ENCODE peak calls at places on chromosomes 12 and 14, in nine cellular contexts. One of them, this sample, is unnamed.
A peak's percentile ranks its signal among the peaks of the same experiment; 100 is the strongest.

GRCh38 chr14:24115451-24116110 is 832 bp upstream of the NRL start:
- DNase-seq in PC-3: no peak
- DNase-seq in HS-5: no peak
- DNase-seq in SW480: no peak
- DNase-seq in A172: no peak
- DNase-seq in colonic mucosa: no peak
- DNase-seq in fibroblast of mammary gland: no peak
- DNase-seq in stimulated activated CD4-positive, alpha-beta T cell treated with anti-CD3 and anti-CD28 coated beads, Interleukin-1b, Interleukin-23, amount 100 ng/mL, for 1 hour: no peak
- DNase-seq in activated naive CD8-positive, alpha-beta T cell treated with anti-CD3 and anti-CD28 coated beads, Interleukin-2, amount 50 U/mL, for 16 hours: no peak
- DNase-seq in this sample: no peak

GRCh38 chr12:24605916-24606315 is 343.0 kb downstream of the BCAT1 start:
- DNase-seq in PC-3: no peak
- DNase-seq in HS-5: no peak
- DNase-seq in SW480: no peak
- DNase-seq in A172: no peak
- DNase-seq in colonic mucosa: no peak
- DNase-seq in fibroblast of mammary gland: no peak
- DNase-seq in stimulated activated CD4-positive, alpha-beta T cell treated with anti-CD3 and anti-CD28 coated beads, Interleukin-1b, Interleukin-23, amount 100 ng/mL, for 1 hour: no peak
- DNase-seq in activated naive CD8-positive, alpha-beta T cell treated with anti-CD3 and anti-CD28 coated beads, Interleukin-2, amount 50 U/mL, for 16 hours: no peak
- DNase-seq in this sample: no peak

GRCh38 chr12:106258935-106259334 is 11.1 kb upstream of the CKAP4 start:
- DNase-seq in PC-3: no peak
- DNase-seq in HS-5: no peak
- DNase-seq in SW480: no peak
- DNase-seq in A172: no peak
- DNase-seq in colonic mucosa: no peak
- DNase-seq in fibroblast of mammary gland: no peak
- DNase-seq in stimulated activated CD4-positive, alpha-beta T cell treated with anti-CD3 and anti-CD28 coated beads, Interleukin-1b, Interleukin-23, amount 100 ng/mL, for 1 hour: no peak
- DNase-seq in activated naive CD8-positive, alpha-beta T cell treated with anti-CD3 and anti-CD28 coated beads, Interleukin-2, amount 50 U/mL, for 16 hours: no peak
- DNase-seq in this sample: no peak

GRCh38 chr14:99023371-99023770 is 248.6 kb downstream of the BCL11B start:
- DNase-seq in PC-3: no peak
- DNase-seq in HS-5: no peak
- DNase-seq in SW480: no peak
- DNase-seq in A172: no peak
- DNase-seq in colonic mucosa: no peak
- DNase-seq in fibroblast of mammary gland: no peak
- DNase-seq in stimulated activated CD4-positive, alpha-beta T cell treated with anti-CD3 and anti-CD28 coated beads, Interleukin-1b, Interleukin-23, amount 100 ng/mL, for 1 hour: no peak
- DNase-seq in activated naive CD8-positive, alpha-beta T cell treated with anti-CD3 and anti-CD28 coated beads, Interleukin-2, amount 50 U/mL, for 16 hours: no peak
- DNase-seq in this sample: no peak

GRCh38 chr14:104422301-104423223 is 157.0 kb upstream of the C14orf180 start:
- DNase-seq in PC-3: no peak
- DNase-seq in HS-5: no peak
- DNase-seq in SW480: no peak
- DNase-seq in A172: no peak
- DNase-seq in colonic mucosa: no peak
- DNase-seq in fibroblast of mammary gland: no peak
- DNase-seq in stimulated activated CD4-positive, alpha-beta T cell treated with anti-CD3 and anti-CD28 coated beads, Interleukin-1b, Interleukin-23, amount 100 ng/mL, for 1 hour: no peak
- DNase-seq in activated naive CD8-positive, alpha-beta T cell treated with anti-CD3 and anti-CD28 coated beads, Interleukin-2, amount 50 U/mL, for 16 hours: no peak
- DNase-seq in this sample: no peak

GRCh38 chr14:22540811-22541360 is 48.1 kb downstream of the DAD1 start:
- DNase-seq in PC-3: no peak
- DNase-seq in HS-5: no peak
- DNase-seq in SW480: no peak
- DNase-seq in A172: no peak
- DNase-seq in colonic mucosa: no peak
- DNase-seq in fibroblast of mammary gland: no peak
- DNase-seq in stimulated activated CD4-positive, alpha-beta T cell treated with anti-CD3 and anti-CD28 coated beads, Interleukin-1b, Interleukin-23, amount 100 ng/mL, for 1 hour: no peak
- DNase-seq in activated naive CD8-positive, alpha-beta T cell treated with anti-CD3 and anti-CD28 coated beads, Interleukin-2, amount 50 U/mL, for 16 hours: no peak
- DNase-seq in this sample: no peak

GRCh38 chr12:66708704-66709443 is 30.0 kb upstream of the GRIP1 start:
- DNase-seq in PC-3: peak; percentile 72
- DNase-seq in HS-5: no peak
- DNase-seq in SW480: no peak
- DNase-seq in A172: no peak
- DNase-seq in colonic mucosa: no peak
- DNase-seq in fibroblast of mammary gland: peak; percentile 8
- DNase-seq in stimulated activated CD4-positive, alpha-beta T cell treated with anti-CD3 and anti-CD28 coated beads, Interleukin-1b, Interleukin-23, amount 100 ng/mL, for 1 hour: no peak
- DNase-seq in activated naive CD8-positive, alpha-beta T cell treated with anti-CD3 and anti-CD28 coated beads, Interleukin-2, amount 50 U/mL, for 16 hours: no peak
- DNase-seq in this sample: no peak

GRCh38 chr14:54762296-54762695 is 140.3 kb downstream of the GCH1 start:
- DNase-seq in PC-3: no peak
- DNase-seq in HS-5: no peak
- DNase-seq in SW480: no peak
- DNase-seq in A172: peak; percentile 4
- DNase-seq in colonic mucosa: no peak
- DNase-seq in fibroblast of mammary gland: peak; percentile 50
- DNase-seq in stimulated activated CD4-positive, alpha-beta T cell treated with anti-CD3 and anti-CD28 coated beads, Interleukin-1b, Interleukin-23, amount 100 ng/mL, for 1 hour: no peak
- DNase-seq in activated naive CD8-positive, alpha-beta T cell treated with anti-CD3 and anti-CD28 coated beads, Interleukin-2, amount 50 U/mL, for 16 hours: no peak
- DNase-seq in this sample: no peak

GRCh38 chr12:108367436-108367835 is 28.3 kb upstream of the CMKLR1 start:
- DNase-seq in PC-3: no peak
- DNase-seq in HS-5: no peak
- DNase-seq in SW480: no peak
- DNase-seq in A172: no peak
- DNase-seq in colonic mucosa: no peak
- DNase-seq in fibroblast of mammary gland: peak; percentile 73
- DNase-seq in stimulated activated CD4-positive, alpha-beta T cell treated with anti-CD3 and anti-CD28 coated beads, Interleukin-1b, Interleukin-23, amount 100 ng/mL, for 1 hour: no peak
- DNase-seq in activated naive CD8-positive, alpha-beta T cell treated with anti-CD3 and anti-CD28 coated beads, Interleukin-2, amount 50 U/mL, for 16 hours: no peak
- DNase-seq in this sample: no peak

GRCh38 chr12:48419409-48419935 is 52.9 kb upstream of the ANP32D start:
- DNase-seq in PC-3: no peak
- DNase-seq in HS-5: no peak
- DNase-seq in SW480: no peak
- DNase-seq in A172: no peak
- DNase-seq in colonic mucosa: no peak
- DNase-seq in fibroblast of mammary gland: no peak
- DNase-seq in stimulated activated CD4-positive, alpha-beta T cell treated with anti-CD3 and anti-CD28 coated beads, Interleukin-1b, Interleukin-23, amount 100 ng/mL, for 1 hour: no peak
- DNase-seq in activated naive CD8-positive, alpha-beta T cell treated with anti-CD3 and anti-CD28 coated beads, Interleukin-2, amount 50 U/mL, for 16 hours: no peak
- DNase-seq in this sample: no peak

GRCh38 chr14:22427771-22428228 is 161.2 kb downstream of the DAD1 start:
- DNase-seq in PC-3: no peak
- DNase-seq in HS-5: no peak
- DNase-seq in SW480: no peak
- DNase-seq in A172: no peak
- DNase-seq in colonic mucosa: no peak
- DNase-seq in fibroblast of mammary gland: peak; percentile 75
- DNase-seq in stimulated activated CD4-positive, alpha-beta T cell treated with anti-CD3 and anti-CD28 coated beads, Interleukin-1b, Interleukin-23, amount 100 ng/mL, for 1 hour: no peak
- DNase-seq in activated naive CD8-positive, alpha-beta T cell treated with anti-CD3 and anti-CD28 coated beads, Interleukin-2, amount 50 U/mL, for 16 hours: no peak
- DNase-seq in this sample: no peak

GRCh38 chr12:103928736-103929050 is 1.5 kb upstream of the HSP90B1 start:
- DNase-seq in PC-3: no peak
- DNase-seq in HS-5: no peak
- DNase-seq in SW480: peak; percentile 29
- DNase-seq in A172: no peak
- DNase-seq in colonic mucosa: peak; percentile 68
- DNase-seq in fibroblast of mammary gland: no peak
- DNase-seq in stimulated activated CD4-positive, alpha-beta T cell treated with anti-CD3 and anti-CD28 coated beads, Interleukin-1b, Interleukin-23, amount 100 ng/mL, for 1 hour: peak; percentile 4
- DNase-seq in activated naive CD8-positive, alpha-beta T cell treated with anti-CD3 and anti-CD28 coated beads, Interleukin-2, amount 50 U/mL, for 16 hours: no peak
- DNase-seq in this sample: no peak

GRCh38 chr14:95564060-95564459 is 29.2 kb downstream of the GLRX5 start:
- DNase-seq in PC-3: no peak
- DNase-seq in HS-5: no peak
- DNase-seq in SW480: no peak
- DNase-seq in A172: peak; percentile 11
- DNase-seq in colonic mucosa: no peak
- DNase-seq in fibroblast of mammary gland: peak; percentile 72
- DNase-seq in stimulated activated CD4-positive, alpha-beta T cell treated with anti-CD3 and anti-CD28 coated beads, Interleukin-1b, Interleukin-23, amount 100 ng/mL, for 1 hour: no peak
- DNase-seq in activated naive CD8-positive, alpha-beta T cell treated with anti-CD3 and anti-CD28 coated beads, Interleukin-2, amount 50 U/mL, for 16 hours: no peak
- DNase-seq in this sample: no peak

GRCh38 chr12:113152835-113153814 is 3.6 kb downstream of the CFAP73 start:
- DNase-seq in PC-3: peak; percentile 88
- DNase-seq in HS-5: no peak
- DNase-seq in SW480: peak; percentile 83
- DNase-seq in A172: peak; percentile 33
- DNase-seq in colonic mucosa: peak; percentile 70
- DNase-seq in fibroblast of mammary gland: peak; percentile 70
- DNase-seq in stimulated activated CD4-positive, alpha-beta T cell treated with anti-CD3 and anti-CD28 coated beads, Interleukin-1b, Interleukin-23, amount 100 ng/mL, for 1 hour: no peak
- DNase-seq in activated naive CD8-positive, alpha-beta T cell treated with anti-CD3 and anti-CD28 coated beads, Interleukin-2, amount 50 U/mL, for 16 hours: peak; percentile 23
- DNase-seq in this sample: peak; percentile 85

GRCh38 chr12:54007538-54008259 is 1.1 kb upstream of the HOXC8 start:
- DNase-seq in PC-3: no peak
- DNase-seq in HS-5: no peak
- DNase-seq in SW480: no peak
- DNase-seq in A172: no peak
- DNase-seq in colonic mucosa: no peak
- DNase-seq in fibroblast of mammary gland: no peak
- DNase-seq in stimulated activated CD4-positive, alpha-beta T cell treated with anti-CD3 and anti-CD28 coated beads, Interleukin-1b, Interleukin-23, amount 100 ng/mL, for 1 hour: no peak
- DNase-seq in activated naive CD8-positive, alpha-beta T cell treated with anti-CD3 and anti-CD28 coated beads, Interleukin-2, amount 50 U/mL, for 16 hours: no peak
- DNase-seq in this sample: no peak

GRCh38 chr14:34981743-34982420 is 910 bp upstream of the SRP54 start:
- DNase-seq in PC-3: peak; percentile 49
- DNase-seq in HS-5: no peak
- DNase-seq in SW480: no peak
- DNase-seq in A172: no peak
- DNase-seq in colonic mucosa: peak; percentile 50
- DNase-seq in fibroblast of mammary gland: no peak
- DNase-seq in stimulated activated CD4-positive, alpha-beta T cell treated with anti-CD3 and anti-CD28 coated beads, Interleukin-1b, Interleukin-23, amount 100 ng/mL, for 1 hour: no peak
- DNase-seq in activated naive CD8-positive, alpha-beta T cell treated with anti-CD3 and anti-CD28 coated beads, Interleukin-2, amount 50 U/mL, for 16 hours: no peak
- DNase-seq in this sample: no peak

GRCh38 chr14:101934751-101935150 is 29.6 kb upstream of the DYNC1H1 start:
- DNase-seq in PC-3: no peak
- DNase-seq in HS-5: no peak
- DNase-seq in SW480: no peak
- DNase-seq in A172: no peak
- DNase-seq in colonic mucosa: no peak
- DNase-seq in fibroblast of mammary gland: no peak
- DNase-seq in stimulated activated CD4-positive, alpha-beta T cell treated with anti-CD3 and anti-CD28 coated beads, Interleukin-1b, Interleukin-23, amount 100 ng/mL, for 1 hour: no peak
- DNase-seq in activated naive CD8-positive, alpha-beta T cell treated with anti-CD3 and anti-CD28 coated beads, Interleukin-2, amount 50 U/mL, for 16 hours: no peak
- DNase-seq in this sample: no peak

GRCh38 chr12:46373303-46374182 is 970 bp upstream of the SLC38A2 start:
- DNase-seq in PC-3: peak; percentile 42
- DNase-seq in HS-5: no peak
- DNase-seq in SW480: peak; percentile 61
- DNase-seq in A172: peak; percentile 30
- DNase-seq in colonic mucosa: peak; percentile 68
- DNase-seq in fibroblast of mammary gland: no peak
- DNase-seq in stimulated activated CD4-positive, alpha-beta T cell treated with anti-CD3 and anti-CD28 coated beads, Interleukin-1b, Interleukin-23, amount 100 ng/mL, for 1 hour: no peak
- DNase-seq in activated naive CD8-positive, alpha-beta T cell treated with anti-CD3 and anti-CD28 coated beads, Interleukin-2, amount 50 U/mL, for 16 hours: no peak
- DNase-seq in this sample: no peak

GRCh38 chr12:73210574-73211204 is 938.5 kb downstream of the TRHDE start:
- DNase-seq in PC-3: no peak
- DNase-seq in HS-5: no peak
- DNase-seq in SW480: no peak
- DNase-seq in A172: no peak
- DNase-seq in colonic mucosa: no peak
- DNase-seq in fibroblast of mammary gland: no peak
- DNase-seq in stimulated activated CD4-positive, alpha-beta T cell treated with anti-CD3 and anti-CD28 coated beads, Interleukin-1b, Interleukin-23, amount 100 ng/mL, for 1 hour: no peak
- DNase-seq in activated naive CD8-positive, alpha-beta T cell treated with anti-CD3 and anti-CD28 coated beads, Interleukin-2, amount 50 U/mL, for 16 hours: no peak
- DNase-seq in this sample: no peak

GRCh38 chr12:81017792-81018191 is 60.1 kb upstream of the ACSS3 start:
- DNase-seq in PC-3: no peak
- DNase-seq in HS-5: no peak
- DNase-seq in SW480: no peak
- DNase-seq in A172: no peak
- DNase-seq in colonic mucosa: no peak
- DNase-seq in fibroblast of mammary gland: no peak
- DNase-seq in stimulated activated CD4-positive, alpha-beta T cell treated with anti-CD3 and anti-CD28 coated beads, Interleukin-1b, Interleukin-23, amount 100 ng/mL, for 1 hour: no peak
- DNase-seq in activated naive CD8-positive, alpha-beta T cell treated with anti-CD3 and anti-CD28 coated beads, Interleukin-2, amount 50 U/mL, for 16 hours: no peak
- DNase-seq in this sample: no peak